ENCODE peak calls at places on chromosomes 2 and 18, in nine cellular contexts. E is WERI-Rb-1, K is astrocyte of the spinal cord, T is adrenal gland, X is astrocyte, W is IMR-90, M is brain microvascular endothelial cell, Y is stomach, P is A549. D is an unnamed sample.

GRCh38 chr2:147297820-147298219 is 547.0 kb upstream of the ACVR2A start:
- DNase-seq in E (no peak), K (no peak), T (no peak), X (no peak), W (no peak), M (no peak), Y (no peak), P (no peak), D (no peak)

GRCh38 chr18:22505136-22505535 is 87.4 kb upstream of the CTAGE1 start:
- DNase-seq in E (no peak), K (no peak), T (no peak), X (peak; percentile 27), W (peak; percentile 32), M (no peak), Y (no peak), P (no peak), D (no peak)

GRCh38 chr18:68035709-68036522 is 519.4 kb upstream of the DSEL start:
- DNase-seq in E (no peak), K (peak; percentile 27), T (no peak), X (peak; percentile 5), W (peak; percentile 48), M (no peak), Y (no peak), P (no peak), D (peak; percentile 66)

GRCh38 chr2:105744909-105745853 is at the start of gene NCK2:
- DNase-seq in E (peak; percentile 31), K (peak; percentile 40), T (peak; percentile 49), X (no peak), W (peak; percentile 29), M (no peak), Y (peak; percentile 34), P (no peak), D (peak; percentile 41)

GRCh38 chr2:169291517-169291916 is 70.8 kb downstream of the LRP2 start:
- DNase-seq in E (no peak), K (no peak), T (no peak), X (no peak), W (no peak), M (no peak), Y (no peak), P (no peak), D (no peak)

GRCh38 chr2:201233192-201234166 is 26.9 kb upstream of the CASP8 start:
- DNase-seq in E (no peak), K (no peak), T (peak; percentile 53), X (peak; percentile 6), W (no peak), M (no peak), Y (peak; percentile 87), P (peak; percentile 91), D (peak; percentile 60)

GRCh38 chr2:227921648-227922047 is 50.2 kb downstream of the DAW1 start:
- DNase-seq in E (no peak), K (no peak), T (no peak), X (no peak), W (no peak), M (no peak), Y (peak; percentile 45), P (no peak), D (no peak)

GRCh38 chr2:235793163-235793752 is 299.4 kb downstream of the AGAP1 start:
- DNase-seq in E (no peak), K (no peak), T (no peak), X (no peak), W (peak; percentile 24), M (no peak), Y (no peak), P (peak; percentile 25), D (peak; percentile 33)

GRCh38 chr2:128373346-128374000 is 54.8 kb upstream of the HS6ST1 start:
- DNase-seq in E (no peak), K (no peak), T (no peak), X (no peak), W (no peak), M (no peak), Y (peak; percentile 13), P (no peak), D (no peak)

GRCh38 chr2:74540291-74540690 is 10.6 kb downstream of the HTRA2 start:
- DNase-seq in E (no peak), K (no peak), T (no peak), X (no peak), W (no peak), M (no peak), Y (no peak), P (no peak), D (no peak)

GRCh38 chr18:78720456-78721250 is 259.0 kb upstream of the SALL3 start:
- DNase-seq in E (no peak), K (no peak), T (no peak), X (no peak), W (no peak), M (no peak), Y (no peak), P (no peak), D (no peak)

GRCh38 chr2:81645750-81646301 is 1341.3 kb upstream of the LRRTM1 start:
- DNase-seq in E (no peak), K (no peak), T (no peak), X (no peak), W (no peak), M (no peak), Y (no peak), P (no peak), D (no peak)

GRCh38 chr2:205834776-205835175 is 152.5 kb downstream of the NRP2 start:
- DNase-seq in E (no peak), K (no peak), T (no peak), X (no peak), W (peak; percentile 3), M (no peak), Y (no peak), P (no peak), D (peak; percentile 10)

GRCh38 chr2:240726876-240727275 is 35.2 kb downstream of the AQP12A start:
- DNase-seq in E (no peak), K (no peak), T (no peak), X (no peak), W (no peak), M (no peak), Y (no peak), P (no peak), D (no peak)

GRCh38 chr2:218831378-218831990 is at the start of gene PRKAG3:
- DNase-seq in E (no peak), K (no peak), T (no peak), X (no peak), W (no peak), M (no peak), Y (no peak), P (no peak), D (no peak)

GRCh38 chr2:106180602-106181001 is 13.5 kb downstream of the UXS1 start:
- DNase-seq in E (no peak), K (no peak), T (no peak), X (no peak), W (no peak), M (no peak), Y (no peak), P (no peak), D (no peak)

DNA sequence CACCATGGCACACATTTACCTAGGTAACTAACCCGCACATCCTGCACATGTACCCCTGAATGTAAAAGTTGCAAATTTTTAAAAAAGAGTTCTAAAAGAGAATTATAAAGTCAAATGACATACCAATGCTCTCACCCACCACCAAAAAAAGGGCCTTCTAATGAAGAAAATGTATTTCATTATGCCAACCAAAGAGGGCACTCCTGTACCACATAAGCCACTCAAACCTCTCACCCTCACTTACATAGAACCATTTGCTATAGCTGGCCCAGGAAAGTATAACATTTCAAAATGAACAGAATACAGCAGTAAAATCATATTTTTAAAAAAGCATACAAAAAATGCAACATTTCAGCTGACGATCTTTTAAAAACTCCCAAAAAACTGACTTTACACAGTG is 241.5 kb upstream of the PKDCC start:
- DNase-seq in E (no peak), K (no peak), T (no peak), X (no peak), W (no peak), M (no peak), Y (no peak), P (peak; percentile 64), D (no peak)
- TF ChIP-seq CTCF in E (no peak), K (no peak), T (no peak), X (no peak), W (no peak), M (no peak), Y (no peak), P (peak; percentile 64), D (no peak)

DNA sequence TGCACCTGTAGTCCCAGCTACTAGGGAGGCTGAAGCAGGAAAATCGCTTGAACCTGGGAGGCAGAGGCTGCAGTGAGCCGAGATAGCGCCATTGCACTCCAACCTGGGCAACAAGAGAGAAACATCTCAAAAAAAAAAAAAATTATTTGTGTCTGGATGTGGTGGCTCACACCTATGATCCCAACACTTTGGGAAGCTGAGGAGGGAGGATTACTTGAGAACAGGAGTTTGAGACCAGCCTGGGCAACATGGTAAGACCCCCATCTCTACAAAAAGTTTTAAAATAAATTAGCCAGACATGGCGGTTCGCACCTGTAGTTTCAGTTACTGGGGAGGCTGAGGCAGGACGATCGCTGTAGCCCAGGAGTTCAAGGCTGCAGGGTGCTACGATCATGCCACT is 1.6 kb upstream of the VAMP8 start:
- DNase-seq in E (no peak), K (no peak), T (no peak), X (no peak), W (no peak), M (no peak), Y (no peak), P (no peak), D (no peak)
- H3K4me3 ChIP-seq in E (no peak overlapping the region), K (no peak overlapping the region), T (no peak overlapping the region), X (no peak overlapping the region), W (no peak overlapping the region), M (no peak overlapping the region), Y (no peak overlapping the region), P (no peak overlapping the region), D (no peak overlapping the region)

GRCh38 chr18:57846258-57846657 is 43.1 kb upstream of the ATP8B1 start:
- DNase-seq in E (no peak), K (peak; percentile 67), T (peak; percentile 43), X (peak; percentile 90), W (peak; percentile 88), M (peak; percentile 88), Y (peak; percentile 40), P (peak; percentile 62), D (peak; percentile 77)
- TF ChIP-seq CTCF in E (no peak), K (no peak), T (no peak), X (no peak), W (no peak), M (no peak), Y (no peak), P (no peak), D (no peak)

GRCh38 chr2:159148891-159149290 is 137.6 kb downstream of the WDSUB1 start:
- DNase-seq in E (no peak), K (no peak), T (no peak), X (no peak), W (no peak), M (no peak), Y (no peak), P (no peak), D (no peak)

GRCh38 chr2:159151198-159152118 is 135.0 kb downstream of the WDSUB1 start:
- DNase-seq in E (no peak), K (no peak), T (no peak), X (no peak), W (no peak), M (no peak), Y (no peak), P (no peak), D (no peak)

GRCh38 chr2:159149786-159150185 is 136.7 kb downstream of the WDSUB1 start:
- DNase-seq in E (no peak), K (no peak), T (no peak), X (no peak), W (no peak), M (no peak), Y (no peak), P (no peak), D (no peak)

GRCh38 chr2:159152119-159152778 is 134.3 kb downstream of the WDSUB1 start:
- DNase-seq in E (no peak), K (no peak), T (no peak), X (peak; percentile 77), W (no peak), M (no peak), Y (no peak), P (no peak), D (no peak)

GRCh38 chr2:159150208-159150607 is 136.3 kb downstream of the WDSUB1 start:
- DNase-seq in E (no peak), K (no peak), T (peak; percentile 28), X (peak; percentile 39), W (peak; percentile 51), M (no peak), Y (no peak), P (no peak), D (peak; percentile 43)
- H3K4me3 ChIP-seq in E (no peak overlapping the region), K (no peak overlapping the region), T (no peak overlapping the region), X (no peak overlapping the region), W (no peak overlapping the region), M (no peak overlapping the region), Y (no peak overlapping the region), P (no peak overlapping the region), D (no peak overlapping the region)